ENCODE peak calls at places on chromosome 19, in nine cellular contexts. One of them, this sample, is unnamed.

GRCh38 chr19:18300930-18301717 is 19.7 kb upstream of the JUND start:
- DNase-seq in CD4-positive, alpha-beta T cell: no peak
- DNase-seq in naive thymus-derived CD4-positive, alpha-beta T cell: no peak
- DNase-seq in transverse colon: peak
- DNase-seq in WERI-Rb-1: no peak
- DNase-seq in NCI-H1092 treated with DMSO at 0.1 percent for 48 hours: no peak
- DNase-seq in GM12865: no peak
- DNase-seq in vagina: no peak
- DNase-seq in iPS DF 6.9: no peak
- DNase-seq in this sample: no peak

GRCh38 chr19:4059931-4060620 is 6.6 kb downstream of the ZBTB7A start:
- DNase-seq in CD4-positive, alpha-beta T cell: no peak
- DNase-seq in naive thymus-derived CD4-positive, alpha-beta T cell: no peak
- DNase-seq in transverse colon: peak
- DNase-seq in WERI-Rb-1: no peak
- DNase-seq in NCI-H1092 treated with DMSO at 0.1 percent for 48 hours: no peak
- DNase-seq in GM12865: peak
- DNase-seq in vagina: no peak
- DNase-seq in iPS DF 6.9: no peak
- DNase-seq in this sample: peak

GRCh38 chr19:7159105-7159933 is 89.8 kb downstream of the ZNF557 start:
- DNase-seq in CD4-positive, alpha-beta T cell: no peak
- DNase-seq in naive thymus-derived CD4-positive, alpha-beta T cell: no peak
- DNase-seq in transverse colon: peak
- DNase-seq in WERI-Rb-1: no peak
- DNase-seq in NCI-H1092 treated with DMSO at 0.1 percent for 48 hours: no peak
- DNase-seq in GM12865: no peak
- DNase-seq in vagina: no peak
- DNase-seq in iPS DF 6.9: no peak
- DNase-seq in this sample: no peak

GRCh38 chr19:14147797-14148605 is 11.6 kb upstream of the ASF1B start:
- DNase-seq in CD4-positive, alpha-beta T cell: peak
- DNase-seq in naive thymus-derived CD4-positive, alpha-beta T cell: peak
- DNase-seq in transverse colon: peak
- DNase-seq in WERI-Rb-1: peak
- DNase-seq in NCI-H1092 treated with DMSO at 0.1 percent for 48 hours: peak
- DNase-seq in GM12865: peak
- DNase-seq in vagina: no peak
- DNase-seq in iPS DF 6.9: peak
- DNase-seq in this sample: no peak

GRCh38 chr19:10760268-10760944 is 42.5 kb downstream of the DNM2 start:
- DNase-seq in CD4-positive, alpha-beta T cell: no peak
- DNase-seq in naive thymus-derived CD4-positive, alpha-beta T cell: no peak
- DNase-seq in transverse colon: peak
- DNase-seq in WERI-Rb-1: peak
- DNase-seq in NCI-H1092 treated with DMSO at 0.1 percent for 48 hours: no peak
- DNase-seq in GM12865: peak
- DNase-seq in vagina: no peak
- DNase-seq in iPS DF 6.9: no peak
- DNase-seq in this sample: peak

GRCh38 chr19:9995079-9995478 is 15.2 kb downstream of the COL5A3 start:
- DNase-seq in CD4-positive, alpha-beta T cell: no peak
- DNase-seq in naive thymus-derived CD4-positive, alpha-beta T cell: no peak
- DNase-seq in transverse colon: no peak
- DNase-seq in WERI-Rb-1: no peak
- DNase-seq in NCI-H1092 treated with DMSO at 0.1 percent for 48 hours: no peak
- DNase-seq in GM12865: no peak
- DNase-seq in vagina: no peak
- DNase-seq in iPS DF 6.9: no peak
- DNase-seq in this sample: no peak

GRCh38 chr19:861756-862528 is 2.5 kb downstream of the CFD start:
- DNase-seq in CD4-positive, alpha-beta T cell: peak
- DNase-seq in naive thymus-derived CD4-positive, alpha-beta T cell: peak
- DNase-seq in transverse colon: peak
- DNase-seq in WERI-Rb-1: peak
- DNase-seq in NCI-H1092 treated with DMSO at 0.1 percent for 48 hours: no peak
- DNase-seq in GM12865: peak
- DNase-seq in vagina: no peak
- DNase-seq in iPS DF 6.9: peak
- DNase-seq in this sample: no peak

GRCh38 chr19:5864725-5865486 is 5.4 kb downstream of the FUT5 start:
- DNase-seq in CD4-positive, alpha-beta T cell: no peak
- DNase-seq in naive thymus-derived CD4-positive, alpha-beta T cell: no peak
- DNase-seq in transverse colon: no peak
- DNase-seq in WERI-Rb-1: no peak
- DNase-seq in NCI-H1092 treated with DMSO at 0.1 percent for 48 hours: no peak
- DNase-seq in GM12865: no peak
- DNase-seq in vagina: no peak
- DNase-seq in iPS DF 6.9: no peak
- DNase-seq in this sample: no peak

GRCh38 chr19:46970815-46971214 is 48.8 kb upstream of the NPAS1 start:
- DNase-seq in CD4-positive, alpha-beta T cell: no peak
- DNase-seq in naive thymus-derived CD4-positive, alpha-beta T cell: no peak
- DNase-seq in transverse colon: no peak
- DNase-seq in WERI-Rb-1: no peak
- DNase-seq in NCI-H1092 treated with DMSO at 0.1 percent for 48 hours: no peak
- DNase-seq in GM12865: no peak
- DNase-seq in vagina: no peak
- DNase-seq in iPS DF 6.9: no peak
- DNase-seq in this sample: no peak